ENCODE peak calls at places on chromosomes 4 and X, in four cellular contexts. One of them, this sample, is unnamed.

GRCh38 chrX:65035451-65035779 is 59.2 kb upstream of the ZC4H2 start:
- DNase-seq in RKO: no peak
- DNase-seq in natural killer cell: no peak
- DNase-seq in endodermal cell: peak
- DNase-seq in this sample: peak

GRCh38 chr4:139177049-139177887 is at the start of gene ELF2:
- DNase-seq in natural killer cell: peak
- DNase-seq in RKO: peak
- DNase-seq in endodermal cell: peak
- DNase-seq in this sample: peak

GRCh38 chr4:123922847-123923246 is 526.3 kb downstream of the SPRY1 start:
- DNase-seq in natural killer cell: no peak
- DNase-seq in RKO: no peak
- DNase-seq in endodermal cell: no peak
- DNase-seq in this sample: no peak

GRCh38 chr4:151356510-151356909 is 31.1 kb upstream of the SH3D19 start:
- DNase-seq in RKO: peak
- DNase-seq in natural killer cell: no peak
- DNase-seq in endodermal cell: no peak
- DNase-seq in this sample: no peak

GRCh38 chr4:80989921-80990544 is 40.5 kb upstream of the BMP3 start:
- DNase-seq in natural killer cell: no peak
- DNase-seq in endodermal cell: peak
- DNase-seq in RKO: peak
- DNase-seq in this sample: peak

GRCh38 chrX:101395789-101396188 is 5.0 kb downstream of the RPL36A start:
- DNase-seq in RKO: peak
- DNase-seq in natural killer cell: no peak
- DNase-seq in endodermal cell: no peak
- DNase-seq in this sample: no peak

GRCh38 chr4:72314869-72315268 is 254.2 kb downstream of the ADAMTS3 start:
- DNase-seq in RKO: peak
- DNase-seq in natural killer cell: no peak
- DNase-seq in endodermal cell: no peak
- DNase-seq in this sample: no peak

GRCh38 chrX:46588263-46588662 is 14.7 kb downstream of the CHST7 start:
- DNase-seq in natural killer cell: no peak
- DNase-seq in RKO: no peak
- DNase-seq in endodermal cell: peak
- DNase-seq in this sample: no peak

GRCh38 chr4:33226783-33227182 is 2506.6 kb downstream of the PCDH7 start:
- DNase-seq in natural killer cell: no peak
- DNase-seq in endodermal cell: no peak
- DNase-seq in RKO: no peak
- DNase-seq in this sample: no peak

GRCh38 chr4:6692806-6693205 is 872 bp upstream of the S100P start:
- DNase-seq in endodermal cell: no peak
- DNase-seq in RKO: no peak
- DNase-seq in natural killer cell: no peak
- DNase-seq in this sample: no peak

GRCh38 chrX:19003756-19004155 is 19.8 kb upstream of the PHKA2 start:
- DNase-seq in natural killer cell: no peak
- DNase-seq in endodermal cell: no peak
- DNase-seq in RKO: no peak
- DNase-seq in this sample: no peak

GRCh38 chr4:174714393-174715211 is 114.4 kb downstream of the GLRA3 start:
- DNase-seq in RKO: peak
- DNase-seq in endodermal cell: peak
- DNase-seq in natural killer cell: no peak
- DNase-seq in this sample: peak

GRCh38 chr4:78297075-78297815 is 240.1 kb downstream of the FRAS1 start:
- DNase-seq in RKO: no peak
- DNase-seq in natural killer cell: no peak
- DNase-seq in endodermal cell: no peak
- DNase-seq in this sample: no peak

GRCh38 chrX:22163306-22163705 is 109.4 kb upstream of the CBLL2 start:
- DNase-seq in natural killer cell: no peak
- DNase-seq in endodermal cell: no peak
- DNase-seq in RKO: no peak
- DNase-seq in this sample: no peak

GRCh38 chr4:88230953-88231835 is 53.2 kb downstream of the PPM1K start:
- DNase-seq in RKO: no peak
- DNase-seq in endodermal cell: no peak
- DNase-seq in natural killer cell: no peak
- DNase-seq in this sample: no peak

GRCh38 chrX:75155454-75155829 is 641 bp downstream of the ABCB7 start:
- DNase-seq in natural killer cell: no peak
- DNase-seq in endodermal cell: no peak
- DNase-seq in RKO: peak
- DNase-seq in this sample: no peak

GRCh38 chr4:16196482-16197393 is 29.5 kb downstream of the TAPT1 start:
- DNase-seq in natural killer cell: no peak
- DNase-seq in RKO: no peak
- DNase-seq in endodermal cell: peak
- DNase-seq in this sample: peak

GRCh38 chr4:2046031-2046961 is 12.8 kb upstream of the NAT8L start:
- DNase-seq in RKO: no peak
- DNase-seq in natural killer cell: no peak
- DNase-seq in endodermal cell: peak
- DNase-seq in this sample: no peak

GRCh38 chr4:13143234-13143633 is 340.9 kb downstream of the RAB28 start:
- DNase-seq in endodermal cell: no peak
- DNase-seq in natural killer cell: no peak
- DNase-seq in RKO: no peak
- DNase-seq in this sample: no peak

GRCh38 chrX:136143714-136144113 is 3.6 kb upstream of the FHL1 start:
- DNase-seq in endodermal cell: no peak
- DNase-seq in natural killer cell: no peak
- DNase-seq in RKO: no peak
- DNase-seq in this sample: no peak

GRCh38 chr4:55907469-55907868 is 41.3 kb upstream of the CEP135 start:
- DNase-seq in endodermal cell: no peak
- DNase-seq in RKO: no peak
- DNase-seq in natural killer cell: no peak
- DNase-seq in this sample: no peak

GRCh38 chrX:17403231-17403691 is 28.3 kb downstream of the NHS start:
- DNase-seq in endodermal cell: no peak
- DNase-seq in RKO: no peak
- DNase-seq in natural killer cell: no peak
- DNase-seq in this sample: no peak

GRCh38 chrX:44025611-44026010 is 52.4 kb upstream of the NDP start:
- DNase-seq in endodermal cell: no peak
- DNase-seq in natural killer cell: no peak
- DNase-seq in RKO: peak
- DNase-seq in this sample: no peak

GRCh38 chr4:102608190-102608589 is 107.0 kb downstream of the NFKB1 start:
- DNase-seq in natural killer cell: no peak
- DNase-seq in RKO: peak
- DNase-seq in endodermal cell: no peak
- DNase-seq in this sample: no peak

GRCh38 chr4:6918345-6918744 is 8.7 kb downstream of the TBC1D14 start:
- DNase-seq in RKO: no peak
- DNase-seq in natural killer cell: no peak
- DNase-seq in endodermal cell: peak
- DNase-seq in this sample: no peak

GRCh38 chrX:54639346-54640102 is 109.5 kb downstream of the GNL3L start:
- DNase-seq in endodermal cell: peak
- DNase-seq in natural killer cell: peak
- DNase-seq in RKO: peak
- DNase-seq in this sample: peak

GRCh38 chrX:51496501-51497291 is at the start of gene NUDT11:
- DNase-seq in RKO: no peak
- DNase-seq in endodermal cell: peak
- DNase-seq in natural killer cell: peak
- DNase-seq in this sample: peak

GRCh38 chr4:183360161-183360919 is 38.1 kb upstream of the CLDN24 start:
- DNase-seq in RKO: no peak
- DNase-seq in natural killer cell: no peak
- DNase-seq in endodermal cell: no peak
- DNase-seq in this sample: no peak

GRCh38 chrX:9340619-9341304 is 124.1 kb upstream of the TBL1X start:
- DNase-seq in endodermal cell: peak
- DNase-seq in RKO: no peak
- DNase-seq in natural killer cell: peak
- DNase-seq in this sample: peak

GRCh38 chr4:79292008-79292407 is 33.9 kb downstream of the NAA11 start:
- DNase-seq in natural killer cell: no peak
- DNase-seq in endodermal cell: no peak
- DNase-seq in RKO: no peak
- DNase-seq in this sample: no peak

GRCh38 chr4:42341518-42342026 is 55.7 kb upstream of the SHISA3 start:
- DNase-seq in RKO: no peak
- DNase-seq in natural killer cell: no peak
- DNase-seq in endodermal cell: no peak
- DNase-seq in this sample: no peak

GRCh38 chr4:124596811-124597210 is 115.7 kb downstream of the ANKRD50 start:
- DNase-seq in RKO: no peak
- DNase-seq in endodermal cell: no peak
- DNase-seq in natural killer cell: no peak
- DNase-seq in this sample: no peak

GRCh38 chrX:45479196-45479834 is 278.6 kb upstream of the DIPK2B start:
- DNase-seq in endodermal cell: no peak
- DNase-seq in RKO: peak
- DNase-seq in natural killer cell: no peak
- DNase-seq in this sample: no peak

This sample was measured in neural progenitor cell.